ENCODE peak calls at places on chromosome 3, in four cellular contexts. T, A, L and G are unnamed samples.
A peak's percentile ranks its signal among the peaks of the same experiment; 100 is the strongest.

GRCh38 chr3:110881069-110881468 is 190.5 kb upstream of the NECTIN3 start:
- DNase-seq in A (no peak), T (no peak), L (no peak), G (no peak)

GRCh38 chr3:75396316-75396802 is 267.8 kb upstream of the FRG2C start:
- DNase-seq in L (no peak), T (no peak), A (no peak), G (no peak)

GRCh38 chr3:127193775-127194174 is 844 bp downstream of the PRR23E start:
- DNase-seq in A (no peak), L (no peak), T (no peak), G (no peak)

GRCh38 chr3:167305340-167305739 is 74.8 kb downstream of the ZBBX start:
- DNase-seq in L (no peak), T (no peak), A (no peak), G (no peak)

GRCh38 chr3:116000315-116000714 is 377.0 kb downstream of the GAP43 start:
- DNase-seq in T (peak; percentile 94), L (no peak), A (no peak), G (no peak)

GRCh38 chr3:151308089-151308488 is 8.5 kb downstream of the GPR87 start:
- DNase-seq in L (no peak), A (no peak), T (no peak), G (no peak)

GRCh38 chr3:170320471-170321121 is 36.9 kb upstream of the SKIL start:
- DNase-seq in T (no peak), L (peak; percentile 4), A (no peak), G (no peak)

GRCh38 chr3:18444597-18445420 is 19.7 kb upstream of the SATB1 start:
- DNase-seq in T (no peak), L (peak; percentile 85), A (peak; percentile 95), G (peak; percentile 56)

GRCh38 chr3:149174901-149175300 is 45.5 kb downstream of the HPS3 start:
- DNase-seq in A (no peak), T (no peak), L (no peak), G (no peak)

GRCh38 chr3:71681224-71681668 is 44.0 kb downstream of the EIF4E3 start:
- DNase-seq in T (peak; percentile 66), A (peak; percentile 80), L (peak; percentile 64), G (no peak)

GRCh38 chr3:198030125-198030524 is 70.1 kb downstream of the LMLN start:
- DNase-seq in A (no peak), T (no peak), L (no peak), G (no peak)

GRCh38 chr3:183502237-183502636 is 53.3 kb downstream of the KLHL6 start:
- DNase-seq in T (no peak), A (no peak), L (no peak), G (no peak)

GRCh38 chr3:23864954-23865353 is 51.8 kb downstream of the NKIRAS1 start:
- DNase-seq in L (no peak), A (no peak), T (no peak), G (no peak)

GRCh38 chr3:151318313-151318712 is 1.7 kb upstream of the GPR87 start:
- DNase-seq in T (no peak), A (no peak), L (no peak), G (no peak)

GRCh38 chr3:116112686-116113085 is 332.6 kb downstream of the LSAMP start:
- DNase-seq in A (no peak), T (no peak), L (no peak), G (no peak)

GRCh38 chr3:177590826-177591225 is 393.5 kb upstream of the TBL1XR1 start:
- DNase-seq in T (no peak), L (no peak), A (no peak), G (no peak)

GRCh38 chr3:38334656-38335055 is 11.9 kb upstream of the XYLB start:
- DNase-seq in A (no peak), L (no peak), T (no peak), G (no peak)

GRCh38 chr3:104825116-104825515 is 541.6 kb upstream of the ALCAM start:
- DNase-seq in L (no peak), T (no peak), A (no peak), G (no peak)

GRCh38 chr3:47522082-47522987 is 8.8 kb upstream of the ELP6 start:
- DNase-seq in A (peak; percentile 84), L (peak; percentile 75), T (peak; percentile 85), G (peak; percentile 85)

GRCh38 chr3:159734681-159735080 is 254.0 kb upstream of the IL12A start:
- DNase-seq in L (no peak), A (no peak), T (no peak), G (no peak)

GRCh38 chr3:159731254-159731653 is 257.4 kb upstream of the IL12A start:
- DNase-seq in T (no peak), L (no peak), A (no peak), G (no peak)

GRCh38 chr3:159727506-159727905 is 261.1 kb upstream of the IL12A start:
- DNase-seq in T (no peak), A (no peak), L (no peak), G (no peak)

GRCh38 chr3:159733194-159733860 is 255.3 kb upstream of the IL12A start:
- DNase-seq in L (no peak), A (no peak), T (no peak), G (no peak)

GRCh38 chr3:159732172-159733111 is 256.2 kb upstream of the IL12A start:
- DNase-seq in A (no peak), L (peak; percentile 19), T (no peak), G (no peak)
- TF ChIP-seq CTCF in A (no peak), L (no peak), T (no peak), G (no peak)

GRCh38 chr3:62605413-62606068 is 232.2 kb upstream of the FEZF2 start:
- DNase-seq in A (no peak), T (no peak), L (no peak), G (no peak)
- TF ChIP-seq CTCF in A (no peak), T (no peak), L (no peak), G (no peak)

GRCh38 chr3:7144696-7145308 is 283.9 kb downstream of the GRM7 start:
- DNase-seq in T (no peak), A (no peak), L (peak; percentile 14), G (no peak)
- TF ChIP-seq CTCF in T (no peak), A (no peak), L (peak; percentile 65), G (peak; percentile 24)

DNA sequence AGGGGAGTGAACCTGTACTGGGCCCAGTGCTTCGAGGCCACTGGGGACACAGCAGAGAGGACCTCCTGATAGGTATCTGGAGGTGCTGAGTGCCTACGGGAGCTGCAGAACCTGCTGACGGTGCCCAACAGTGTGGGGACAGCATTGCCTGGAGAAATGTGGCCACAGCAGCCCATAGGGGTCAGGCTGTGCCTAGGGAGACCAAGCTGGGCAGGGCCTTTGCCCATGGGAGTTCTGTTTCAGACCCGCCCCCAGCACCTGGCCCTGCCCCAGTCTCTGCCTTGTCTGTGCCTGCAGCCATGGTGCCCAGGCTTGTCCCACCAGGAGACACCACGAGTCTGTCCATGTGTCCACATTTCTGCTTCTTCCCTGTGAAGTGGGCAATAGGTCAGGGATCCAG is 15.3 kb upstream of the RPL32 start:
- DNase-seq in T (no peak), A (no peak), L (no peak), G (no peak)
- TF ChIP-seq CTCF in T (no peak), A (no peak), L (no peak), G (no peak)

GRCh38 chr3:42509111-42509510 is 6.7 kb downstream of the VIPR1 start:
- DNase-seq in A (no peak), T (no peak), L (no peak), G (peak; percentile 14)

GRCh38 chr3:42508562-42508961 is 6.1 kb downstream of the VIPR1 start:
- DNase-seq in A (no peak), T (no peak), L (no peak), G (peak; percentile 6)

GRCh38 chr3:42505849-42506410 is 3.5 kb downstream of the VIPR1 start:
- DNase-seq in T (no peak), A (no peak), L (no peak), G (peak; percentile 7)

GRCh38 chr3:42507751-42508335 is 5.4 kb downstream of the VIPR1 start:
- DNase-seq in T (no peak), A (no peak), L (no peak), G (peak; percentile 24)

GRCh38 chr3:42507252-42507651 is 4.8 kb downstream of the VIPR1 start:
- DNase-seq in A (no peak), L (no peak), T (no peak), G (peak; percentile 22)
- TF ChIP-seq CTCF in A (no peak), L (no peak), T (no peak), G (no peak)

GRCh38 chr3:35141406-35141805 is 497.9 kb upstream of the ARPP21 start:
- DNase-seq in L (no peak), A (no peak), T (no peak), G (no peak)

GRCh38 chr3:35137612-35138011 is 501.7 kb upstream of the ARPP21 start:
- DNase-seq in T (no peak), A (no peak), L (no peak), G (no peak)
- TF ChIP-seq CTCF in T (no peak), A (no peak), L (no peak), G (no peak)

GRCh38 chr3:42539871-42540714 is 37.6 kb downstream of the VIPR1 start:
- DNase-seq in T (no peak), L (peak; percentile 65), A (peak; percentile 85), G (peak; percentile 59)

GRCh38 chr3:42537350-42537749 is 34.9 kb downstream of the VIPR1 start:
- DNase-seq in L (no peak), A (no peak), T (no peak), G (peak; percentile 22)

GRCh38 chr3:42532229-42532628 is 29.8 kb downstream of the VIPR1 start:
- DNase-seq in A (no peak), T (no peak), L (no peak), G (no peak)

GRCh38 chr3:42533161-42533897 is 30.9 kb downstream of the VIPR1 start:
- DNase-seq in L (no peak), T (no peak), A (no peak), G (no peak)

GRCh38 chr3:42535981-42536784 is 33.7 kb downstream of the VIPR1 start:
- DNase-seq in A (peak; percentile 74), T (no peak), L (peak; percentile 47), G (peak; percentile 38)
- TF ChIP-seq CTCF in A (peak; percentile 27), T (peak; percentile 59), L (peak; percentile 62), G (peak; percentile 76)

GRCh38 chr3:45737222-45737621 is 48.0 kb downstream of the SACM1L start:
- DNase-seq in L (no peak), A (no peak), T (no peak), G (no peak)
- TF ChIP-seq CTCF in L (no peak), A (no peak), T (no peak), G (no peak)